ENCODE peak calls at places on chromosome 6, in eight cellular contexts. J, B, K, D, T, F, M and U are unnamed samples.

GRCh38 chr6:157867155-157867559 is 44.1 kb downstream of the SNX9 start:
- DNase-seq in F (no peak), M (no peak), D (no peak), J (no peak), K (no peak), T (peak), B (peak), U (no peak)

GRCh38 chr6:154243793-154244768 is 112.5 kb downstream of the IPCEF1 start:
- DNase-seq in B (no peak), D (no peak), M (no peak), K (no peak), T (no peak), J (no peak), F (no peak), U (no peak)

GRCh38 chr6:31272856-31273626 is 1.1 kb upstream of the HLA-C start:
- DNase-seq in M (no peak), F (no peak), B (no peak), J (no peak), K (no peak), D (no peak), T (no peak), U (no peak)

GRCh38 chr6:128641701-128642100 is 121.3 kb upstream of the PTPRK start:
- DNase-seq in T (no peak), B (peak), K (no peak), M (no peak), D (no peak), J (no peak), F (no peak), U (no peak)

GRCh38 chr6:36818741-36819140 is 20.5 kb downstream of the CPNE5 start:
- DNase-seq in K (no peak), T (no peak), B (no peak), J (no peak), M (no peak), F (no peak), D (no peak), U (no peak)

GRCh38 chr6:43635387-43636311 is at the start of gene MAD2L1BP:
- DNase-seq in J (peak), K (peak), B (peak), F (peak), T (peak), D (peak), M (peak), U (peak)

GRCh38 chr6:33160728-33161323 is 31.4 kb downstream of the COL11A2 start:
- DNase-seq in J (peak), D (no peak), M (peak), F (no peak), T (peak), B (peak), K (peak), U (no peak)

GRCh38 chr6:125340175-125340835 is 38.5 kb upstream of the HDDC2 start:
- DNase-seq in B (no peak), D (no peak), M (no peak), K (no peak), F (no peak), J (no peak), T (no peak), U (no peak)

GRCh38 chr6:89941847-89942497 is 47.7 kb downstream of the GJA10 start:
- DNase-seq in M (no peak), K (no peak), J (no peak), T (no peak), D (no peak), F (no peak), B (no peak), U (no peak)

GRCh38 chr6:47188588-47189021 is 121.1 kb downstream of the TNFRSF21 start:
- DNase-seq in J (no peak), M (peak), D (no peak), T (peak), F (no peak), K (no peak), B (peak), U (no peak)

GRCh38 chr6:134816780-134817179 is 133.1 kb downstream of the ALDH8A1 start:
- DNase-seq in T (peak), M (no peak), J (no peak), K (no peak), B (peak), F (no peak), D (no peak), U (no peak)

GRCh38 chr6:5782783-5783567 is 223.8 kb downstream of the NRN1 start:
- DNase-seq in M (peak), F (no peak), T (peak), B (no peak), D (no peak), K (no peak), J (no peak), U (no peak)

DNA sequence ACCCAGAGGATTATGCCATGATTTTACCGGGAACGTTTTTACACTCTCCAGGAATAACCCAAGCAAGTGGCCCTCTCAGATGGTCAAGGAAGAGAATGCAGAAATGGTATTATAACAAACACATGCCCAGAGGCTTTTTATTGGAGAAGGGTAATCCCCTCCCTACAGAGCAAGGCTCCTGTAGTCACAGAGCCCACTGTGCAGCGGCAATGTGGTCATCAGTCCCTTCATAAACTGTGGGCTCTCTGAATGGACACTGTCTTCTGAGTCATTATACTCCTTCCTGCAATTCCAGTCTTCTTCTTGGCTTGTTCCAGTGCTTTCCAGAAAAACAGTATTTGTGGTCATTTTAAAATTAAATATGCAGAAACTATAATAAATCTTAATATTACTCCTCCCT is 74.7 kb downstream of the LAMA4 start:
- DNase-seq in K (no peak), B (no peak), M (no peak), F (no peak), T (peak), J (no peak), D (no peak), U (no peak)
- H3K27ac ChIP-seq in K (no peak), B (no peak), M (no peak), F (no peak), T (no peak), J (no peak), D (no peak), U (no peak)

GRCh38 chr6:4678506-4679300 is 97.5 kb upstream of the CDYL start:
- DNase-seq in B (no peak), J (no peak), D (no peak), K (no peak), T (no peak), M (no peak), F (no peak), U (no peak)
- H3K27ac ChIP-seq in B (no peak), J (no peak), D (no peak), K (no peak), T (no peak), M (no peak), F (no peak), U (no peak)

DNA sequence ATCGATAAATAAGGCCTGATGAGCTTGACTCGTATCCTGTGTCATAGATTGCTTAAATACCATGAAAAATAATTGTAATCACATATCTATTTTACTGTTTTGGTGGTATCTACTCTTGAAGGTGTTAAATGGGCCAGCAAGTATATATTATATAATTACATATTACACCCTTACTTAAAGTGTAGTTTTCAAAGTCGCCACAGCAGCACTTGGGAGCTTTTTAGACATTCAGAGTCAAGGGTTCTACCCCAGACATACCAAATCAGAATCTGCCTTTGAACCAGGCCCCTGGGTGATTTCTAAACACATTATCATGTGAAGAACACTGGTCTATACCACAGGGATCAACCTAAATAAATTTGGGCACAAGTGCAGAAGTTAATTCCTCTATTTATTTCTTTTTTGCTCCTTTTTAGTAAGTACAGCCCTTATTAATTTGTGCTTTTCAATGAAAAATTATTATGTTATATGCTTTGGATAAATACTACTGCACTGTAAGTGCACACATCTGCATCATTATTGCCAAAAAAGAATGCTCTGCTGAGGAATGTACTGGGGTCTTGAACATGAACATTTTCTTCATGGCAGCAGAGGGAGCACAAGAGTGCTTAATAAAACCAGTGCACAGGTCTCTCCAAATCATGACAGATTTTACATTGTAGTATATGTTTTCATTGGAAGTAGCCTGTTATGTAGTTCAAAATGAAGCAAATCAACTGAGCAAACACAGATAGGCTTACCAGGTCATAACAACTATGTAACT is 3.1 kb upstream of the ATXN1 start:
- DNase-seq in M (no peak), T (peak), F (no peak), K (no peak), J (no peak), D (no peak), B (peak), U (peak)
- H3K27ac ChIP-seq in M (no peak), T (no peak), F (peak), K (no peak), J (peak), D (peak), B (no peak), U (no peak)

GRCh38 chr6:159045826-159046225 is 1.0 kb upstream of the TAGAP start:
- DNase-seq in B (no peak), F (no peak), J (no peak), M (no peak), D (no peak), K (no peak), T (no peak), U (no peak)
- H3K27ac ChIP-seq in B (no peak), F (no peak), J (no peak), M (no peak), D (no peak), K (no peak), T (no peak), U (peak)

GRCh38 chr6:11858439-11858838 is 79.8 kb upstream of the ADTRP start:
- DNase-seq in F (no peak), B (no peak), K (no peak), M (no peak), J (no peak), T (no peak), D (no peak), U (no peak)
- H3K27ac ChIP-seq in F (no peak), B (no peak), K (no peak), M (no peak), J (no peak), T (no peak), D (no peak), U (no peak)

GRCh38 chr6:150670311-150670710 is 70.6 kb downstream of the PLEKHG1 start:
- DNase-seq in M (no peak), K (no peak), J (no peak), D (no peak), B (no peak), T (no peak), F (no peak), U (no peak)

GRCh38 chr6:150666071-150666470 is 66.4 kb downstream of the PLEKHG1 start:
- DNase-seq in K (no peak), T (peak), B (peak), F (no peak), M (no peak), D (peak), J (no peak), U (no peak)

GRCh38 chr6:150672792-150673191 is 73.1 kb downstream of the PLEKHG1 start:
- DNase-seq in F (no peak), M (no peak), J (no peak), B (no peak), D (no peak), K (no peak), T (no peak), U (no peak)

GRCh38 chr6:150667977-150668716 is 68.5 kb downstream of the PLEKHG1 start:
- DNase-seq in T (peak), F (no peak), K (peak), B (peak), J (peak), M (peak), D (peak), U (no peak)

GRCh38 chr6:150668882-150669476 is 69.3 kb downstream of the PLEKHG1 start:
- DNase-seq in J (no peak), D (no peak), T (peak), K (no peak), M (no peak), F (no peak), B (peak), U (no peak)
- H3K27ac ChIP-seq in J (no peak), D (no peak), T (no peak), K (peak), M (peak), F (no peak), B (peak), U (no peak)

GRCh38 chr6:41455410-41455809 is 90.8 kb upstream of the FOXP4 start:
- DNase-seq in T (no peak), M (no peak), B (no peak), F (no peak), K (no peak), J (no peak), D (no peak), U (no peak)
- H3K27ac ChIP-seq in T (no peak), M (peak), B (no peak), F (no peak), K (no peak), J (no peak), D (no peak), U (no peak)

DNA sequence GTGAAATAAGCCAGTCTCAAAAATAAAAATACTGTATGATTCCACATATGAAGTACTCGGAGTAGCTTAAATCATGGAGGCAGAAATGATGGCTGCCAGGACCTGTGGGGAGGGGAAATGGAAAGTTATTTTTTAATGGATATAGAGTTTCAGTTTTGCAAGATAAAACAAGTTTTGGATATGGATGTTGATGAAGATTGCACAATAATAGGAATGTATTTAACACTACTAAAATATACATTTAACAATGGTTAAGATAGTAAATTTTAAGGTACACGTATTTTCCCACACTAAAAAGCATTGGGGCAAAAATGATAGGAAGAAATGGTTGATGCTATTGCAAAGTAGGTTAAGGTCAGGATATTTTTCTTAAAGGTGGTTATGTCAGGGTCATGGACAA is 1058.9 kb upstream of the MAP3K7 start:
- DNase-seq in T (no peak), J (no peak), B (no peak), M (no peak), F (no peak), K (no peak), D (no peak), U (no peak)
- H3K27ac ChIP-seq in T (no peak), J (no peak), B (no peak), M (no peak), F (no peak), K (no peak), D (no peak), U (no peak)

DNA sequence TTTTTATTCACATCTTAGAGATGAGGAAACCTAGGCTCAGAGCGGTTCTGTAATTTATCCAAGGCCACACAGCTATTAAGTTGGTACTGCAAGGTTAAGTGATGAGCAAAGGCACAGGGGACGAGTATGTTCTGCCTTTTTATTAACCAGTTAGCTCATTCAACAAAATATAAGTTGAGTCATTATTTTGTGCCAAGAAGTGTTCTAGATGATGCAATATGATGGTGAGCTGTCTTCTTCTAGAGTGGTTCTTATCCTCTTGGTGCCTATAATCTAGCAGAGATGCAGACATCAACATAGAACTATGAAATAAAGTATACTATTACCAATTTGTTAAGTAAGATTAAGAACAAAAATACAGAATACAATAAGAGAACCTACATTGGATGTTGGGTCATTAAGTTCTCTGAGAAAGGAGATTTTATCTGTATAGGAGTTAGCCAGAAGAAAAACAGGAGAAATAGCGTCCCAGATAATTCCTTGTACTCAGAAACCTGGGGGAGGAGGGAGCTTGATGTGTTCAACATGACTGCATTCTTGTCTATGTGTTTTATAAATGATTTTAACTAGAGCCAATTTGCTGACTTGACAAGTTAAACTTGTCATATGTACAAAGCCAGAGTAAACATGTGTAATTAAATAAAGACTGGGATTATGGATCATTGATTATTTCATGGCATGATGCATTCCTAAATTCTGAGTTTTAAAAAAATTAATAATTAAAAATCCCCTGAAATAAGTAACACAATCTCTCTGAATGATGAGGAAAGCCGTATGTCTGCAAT is 122.3 kb downstream of the TBXT start:
- DNase-seq in T (peak), K (no peak), D (no peak), B (no peak), F (no peak), M (no peak), J (no peak), U (no peak)
- H3K27ac ChIP-seq in T (peak), K (no peak), D (no peak), B (no peak), F (no peak), M (no peak), J (no peak), U (no peak)

GRCh38 chr6:132716238-132716637 is 2.4 kb upstream of the VNN1 start:
- DNase-seq in M (no peak), F (no peak), B (no peak), D (no peak), J (no peak), T (no peak), K (no peak), U (no peak)
- H3K27ac ChIP-seq in M (no peak), F (no peak), B (no peak), D (no peak), J (no peak), T (no peak), K (no peak), U (no peak)